ENCODE peak calls at places on chromosomes 16 and 17, in four cellular contexts. C is cardiac fibroblast, S is mesenteric fat pad, R is RWPE1. L is an unnamed sample.

GRCh38 chr17:17421346-17422216 is 55.2 kb upstream of the MED9 start:
- DNase-seq in C (no peak), S (peak; percentile 41), R (no peak), L (no peak)

GRCh38 chr17:16438557-16439302 is 23.4 kb downstream of the TRPV2 start:
- DNase-seq in C (peak; percentile 100), S (peak; percentile 97), R (peak; percentile 99), L (peak; percentile 100)

GRCh38 chr16:87344165-87344930 is 27.2 kb upstream of the C16orf95 start:
- DNase-seq in C (no peak), S (no peak), R (no peak), L (no peak)

GRCh38 chr17:2089021-2089422 is 34.1 kb downstream of the HIC1 start:
- DNase-seq in C (peak; percentile 75), S (no peak), R (no peak), L (peak; percentile 70)

GRCh38 chr17:80750263-80750662 is 205.6 kb downstream of the RPTOR start:
- DNase-seq in C (no peak), S (peak; percentile 86), R (no peak), L (no peak)

GRCh38 chr17:73644145-73645049 is at the start of gene SDK2:
- DNase-seq in C (no peak), S (peak; percentile 87), R (peak; percentile 20), L (peak; percentile 35)

GRCh38 chr16:8866884-8867482 is 1.8 kb downstream of the CARHSP1 start:
- DNase-seq in C (no peak), S (no peak), R (no peak), L (no peak)

GRCh38 chr17:39073353-39073752 is 78.1 kb downstream of the PLXDC1 start:
- DNase-seq in C (no peak), S (no peak), R (no peak), L (no peak)

GRCh38 chr17:12395733-12396354 is 269.8 kb upstream of the MYOCD start:
- DNase-seq in C (peak; percentile 9), S (no peak), R (no peak), L (no peak)

GRCh38 chr17:28807925-28808641 is 34.5 kb downstream of the FAM222B start:
- DNase-seq in C (peak; percentile 90), S (no peak), R (peak; percentile 68), L (peak; percentile 70)

GRCh38 chr16:89960966-89961365 is 12.4 kb downstream of the DEF8 start:
- DNase-seq in C (no peak), S (no peak), R (no peak), L (no peak)

GRCh38 chr17:28347261-28347891 is 10.0 kb downstream of the POLDIP2 start:
- DNase-seq in C (peak; percentile 93), S (no peak), R (peak; percentile 83), L (peak; percentile 92)

GRCh38 chr16:5041604-5042133 is 7.9 kb upstream of the NAGPA start:
- DNase-seq in C (no peak), S (no peak), R (peak; percentile 54), L (peak; percentile 24)

GRCh38 chr17:10036511-10037061 is 131.5 kb upstream of the RCVRN start:
- DNase-seq in C (peak; percentile 64), S (no peak), R (no peak), L (no peak)

GRCh38 chr16:28569011-28569410 is 15.3 kb downstream of the SGF29 start:
- DNase-seq in C (peak; percentile 44), S (no peak), R (no peak), L (no peak)

GRCh38 chr17:19495828-19496227 is 37.8 kb upstream of the SLC47A1 start:
- DNase-seq in C (no peak), S (no peak), R (no peak), L (no peak)

GRCh38 chr16:65059421-65059980 is 62.4 kb downstream of the CDH11 start:
- DNase-seq in C (no peak), S (no peak), R (no peak), L (no peak)

GRCh38 chr17:55334285-55334684 is 69.5 kb downstream of the HLF start:
- DNase-seq in C (peak; percentile 13), S (no peak), R (no peak), L (peak; percentile 66)

GRCh38 chr17:19440421-19440820 is 29.4 kb downstream of the RNF112 start:
- DNase-seq in C (no peak), S (no peak), R (no peak), L (no peak)

L was measured in AG08395.